ENCODE peak calls at places on chromosomes 4 and X, in eight cellular contexts. R, X, T, V, W, D, O and B are unnamed samples.
A peak's percentile ranks its signal among the peaks of the same experiment; 100 is the strongest.

GRCh38 chr4:69057620-69058409 is 38.5 kb upstream of the UGT2B7 start:
- DNase-seq in D (no peak), X (no peak), T (peak; percentile 30), W (no peak), O (no peak), V (peak; percentile 5), R (no peak), B (no peak)

GRCh38 chrX:106903291-106903820 is at the start of gene RIPPLY1:
- DNase-seq in R (no peak), D (no peak), X (no peak), T (no peak), V (no peak), O (no peak), W (no peak), B (no peak)

GRCh38 chrX:10926906-10927305 is 184.2 kb upstream of the HCCS start:
- DNase-seq in W (no peak), R (no peak), T (peak; percentile 57), V (no peak), O (no peak), D (no peak), X (no peak), B (no peak)

GRCh38 chr4:85514117-85514516 is 39.2 kb downstream of the ARHGAP24 start:
- DNase-seq in O (no peak), R (no peak), T (no peak), X (no peak), V (no peak), D (no peak), W (no peak), B (no peak)

GRCh38 chr4:81424336-81424735 is 47.4 kb downstream of the RASGEF1B start:
- DNase-seq in V (no peak), W (no peak), R (no peak), O (no peak), X (no peak), T (no peak), D (no peak), B (no peak)

GRCh38 chrX:129665916-129666644 is 11.3 kb upstream of the APLN start:
- DNase-seq in T (peak; percentile 83), O (no peak), W (no peak), R (no peak), X (no peak), D (peak; percentile 90), V (no peak), B (peak; percentile 28)

GRCh38 chr4:3168029-3168428 is 80.9 kb upstream of the MSANTD1 start:
- DNase-seq in T (peak; percentile 56), O (no peak), D (no peak), W (no peak), V (peak; percentile 84), X (no peak), R (peak; percentile 45), B (no peak)

GRCh38 chr4:129254526-129254925 is 158.6 kb downstream of the C4orf33 start:
- DNase-seq in X (no peak), T (peak; percentile 26), R (no peak), V (no peak), W (no peak), O (no peak), D (no peak), B (no peak)

GRCh38 chrX:105527759-105528158 is 294.6 kb upstream of the NRK start:
- DNase-seq in T (peak; percentile 50), R (no peak), V (no peak), X (no peak), O (no peak), D (no peak), W (no peak), B (no peak)

GRCh38 chr4:29046716-29047115 is 1673.5 kb upstream of the PCDH7 start:
- DNase-seq in R (no peak), V (no peak), D (peak; percentile 31), O (no peak), T (peak; percentile 46), X (no peak), W (no peak), B (no peak)

GRCh38 chrX:30065226-30065625 is 150.1 kb upstream of the MAGEB2 start:
- DNase-seq in V (no peak), D (peak; percentile 27), R (no peak), X (no peak), T (peak; percentile 65), W (no peak), O (no peak), B (no peak)

GRCh38 chr4:183876268-183876934 is 28.7 kb upstream of the STOX2 start:
- DNase-seq in V (no peak), O (no peak), T (peak; percentile 90), R (no peak), D (peak; percentile 16), X (peak; percentile 86), W (peak; percentile 24), B (peak; percentile 93)

GRCh38 chr4:172982151-172982590 is 186.4 kb upstream of the GALNT7 start:
- DNase-seq in V (no peak), T (peak; percentile 83), O (no peak), R (no peak), X (no peak), W (peak; percentile 30), D (peak; percentile 92), B (peak; percentile 87)

GRCh38 chrX:9961750-9962149 is 5.4 kb upstream of the CLDN34 start:
- DNase-seq in T (no peak), V (no peak), W (no peak), D (no peak), O (no peak), X (no peak), R (no peak), B (no peak)

GRCh38 chr4:153655928-153656327 is 28.2 kb upstream of the TLR2 start:
- DNase-seq in O (no peak), T (peak; percentile 8), D (no peak), R (no peak), X (no peak), V (no peak), W (peak; percentile 60), B (peak; percentile 89)

GRCh38 chr4:6420036-6420435 is 52.4 kb downstream of the PPP2R2C start:
- DNase-seq in D (no peak), X (no peak), T (no peak), O (no peak), V (no peak), R (no peak), W (no peak), B (no peak)

DNA sequence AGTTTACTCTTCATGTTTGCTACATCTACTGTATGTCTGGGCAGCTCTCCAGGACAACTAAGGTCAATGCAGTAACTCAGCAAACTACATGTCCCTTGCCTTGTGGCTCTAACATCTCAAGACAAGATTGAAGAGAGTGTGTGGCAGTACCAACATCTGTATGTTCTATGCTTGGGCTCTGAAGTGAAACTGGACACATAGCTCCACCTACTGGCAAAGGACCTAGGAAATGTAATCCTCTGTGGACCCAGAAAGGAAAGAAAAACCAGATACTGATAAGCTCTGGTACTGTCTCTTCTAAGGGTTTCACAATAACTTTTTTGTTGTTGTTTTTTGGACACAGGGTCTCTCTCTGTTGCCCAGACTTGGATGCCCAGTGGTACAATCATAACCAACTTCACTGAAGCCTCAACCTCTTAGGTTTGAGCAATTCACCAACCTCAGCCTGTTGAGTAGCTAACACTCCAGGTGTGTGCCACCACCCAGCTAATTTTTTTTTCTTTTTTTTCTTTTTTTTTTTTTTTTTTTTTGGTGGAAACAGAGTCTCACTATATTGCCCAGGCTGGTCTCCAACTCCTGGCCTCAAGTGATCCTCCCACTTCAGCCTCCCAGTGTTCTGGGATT is 64.1 kb downstream of the QDPR start:
- DNase-seq in R (peak; percentile 74), D (peak; percentile 74), W (no peak), O (peak; percentile 29), V (peak; percentile 76), X (peak; percentile 42), T (peak; percentile 77), B (peak; percentile 41)
- TF ChIP-seq CTCF in R (peak; percentile 85), D (peak; percentile 74), W (no peak), O (peak; percentile 71), V (peak; percentile 81), X (peak; percentile 67), T (peak; percentile 80), B (peak; percentile 44)

GRCh38 chrX:13086076-13086475 is 41.7 kb upstream of the FAM9C start:
- DNase-seq in X (no peak), D (no peak), R (no peak), W (no peak), O (no peak), T (no peak), V (no peak), B (no peak)

GRCh38 chrX:13087322-13088154 is 43.1 kb upstream of the FAM9C start:
- DNase-seq in V (no peak), X (no peak), R (peak; percentile 16), T (peak; percentile 75), D (peak; percentile 85), W (no peak), O (no peak), B (no peak)

GRCh38 chrX:13085533-13085932 is 41.1 kb upstream of the FAM9C start:
- DNase-seq in T (no peak), O (peak; percentile 47), X (no peak), V (no peak), D (no peak), R (no peak), W (no peak), B (no peak)

GRCh38 chrX:13090261-13091110 is 46.1 kb upstream of the FAM9C start:
- DNase-seq in V (no peak), R (peak; percentile 46), X (no peak), D (no peak), T (no peak), O (no peak), W (no peak), B (no peak)

GRCh38 chrX:13088155-13088485 is 43.7 kb upstream of the FAM9C start:
- DNase-seq in O (no peak), X (no peak), D (no peak), T (no peak), R (no peak), V (no peak), W (no peak), B (no peak)
- H3K27ac ChIP-seq in O (peak overlapping the region; percentile 57), X (no peak overlapping the region), D (peak overlapping the region; percentile 95), T (no peak overlapping the region), R (no peak overlapping the region), V (no peak overlapping the region), W (no peak overlapping the region), B (no peak overlapping the region)

DNA sequence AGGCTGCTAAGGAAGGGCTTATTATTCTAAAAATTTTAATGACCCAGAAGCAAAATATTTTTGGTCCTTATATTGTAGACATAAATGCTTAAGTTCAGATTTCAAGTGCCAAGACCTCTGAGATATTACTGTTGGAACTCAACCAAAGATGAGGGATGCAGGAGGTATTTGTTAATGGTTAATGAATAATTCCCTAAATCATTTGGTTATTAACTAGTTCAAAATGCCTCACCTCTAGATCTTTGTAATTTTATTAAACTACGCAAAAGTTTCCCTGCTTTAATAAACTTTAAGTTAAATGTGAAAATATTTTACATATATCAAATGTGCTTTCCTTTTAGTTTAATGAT is 497.1 kb downstream of the SPRY1 start:
- DNase-seq in V (no peak), R (no peak), W (no peak), X (no peak), D (no peak), O (no peak), T (peak; percentile 72), B (no peak)
- H3K4me3 ChIP-seq in V (no peak overlapping the region), R (no peak overlapping the region), W (no peak overlapping the region), X (no peak overlapping the region), D (no peak overlapping the region), O (no peak overlapping the region), T (no peak overlapping the region), B (no peak overlapping the region)

GRCh38 chr4:134691915-134692314 is 490.3 kb upstream of the PABPC4L start:
- DNase-seq in T (peak; percentile 60), R (no peak), D (peak; percentile 36), X (no peak), O (no peak), W (no peak), V (no peak), B (no peak)

GRCh38 chr4:134700251-134700650 is 498.7 kb upstream of the PABPC4L start:
- DNase-seq in X (no peak), W (no peak), O (no peak), D (no peak), V (no peak), R (no peak), T (no peak), B (no peak)

GRCh38 chr4:134695433-134695832 is 493.8 kb upstream of the PABPC4L start:
- DNase-seq in O (no peak), W (no peak), T (no peak), R (no peak), V (no peak), D (no peak), X (no peak), B (no peak)
- TF ChIP-seq CTCF in O (no peak), W (no peak), T (no peak), R (no peak), V (no peak), D (peak; percentile 20), X (no peak), B (no peak)